ENCODE peak calls at places on chromosomes 6 and 20, in seven cellular contexts. R is iris pigment epithelial cell; A is body of pancreas; G is COR-L47; W is activated CD4-positive, alpha-beta T cell treated with anti-CD3 and anti-CD28 coated beads, Interleukin-2, amount 10 ng/mL, durations not matched to agents 7 days and 5 days; U is CD8-positive, alpha-beta memory T cell; D is HFF-Myc. I is an unnamed sample.

GRCh38 chr6:139847322-139847797 is 472.9 kb upstream of the CITED2 start:
- DNase-seq in R (no peak), A (no peak), G (no peak), W (no peak), U (no peak), D (no peak), I (no peak)

GRCh38 chr6:89475634-89476033 is 42.7 kb downstream of the ANKRD6 start:
- DNase-seq in R (peak; percentile 14), A (no peak), G (no peak), W (peak; percentile 67), U (peak; percentile 5), D (no peak), I (no peak)

GRCh38 chr20:33561981-33562601 is 72.2 kb downstream of the CBFA2T2 start:
- DNase-seq in R (peak; percentile 91), A (peak; percentile 91), G (peak; percentile 98), W (no peak), U (no peak), D (peak; percentile 97), I (no peak)

GRCh38 chr6:49632712-49633111 is 3.9 kb downstream of the RHAG start:
- DNase-seq in R (no peak), A (no peak), G (no peak), W (no peak), U (no peak), D (no peak), I (no peak)

GRCh38 chr6:140542858-140543257 is 1168.4 kb upstream of the CITED2 start:
- DNase-seq in R (no peak), A (no peak), G (peak; percentile 42), W (no peak), U (no peak), D (no peak), I (no peak)

GRCh38 chr6:7632501-7633290 is 42.7 kb downstream of the SNRNP48 start:
- DNase-seq in R (no peak), A (no peak), G (no peak), W (no peak), U (no peak), D (no peak), I (no peak)

GRCh38 chr20:17685168-17685567 is 3.1 kb upstream of the RRBP1 start:
- DNase-seq in R (no peak), A (no peak), G (no peak), W (no peak), U (no peak), D (no peak), I (no peak)

GRCh38 chr6:37922563-37922962 is 103.0 kb downstream of the ZFAND3 start:
- DNase-seq in R (no peak), A (no peak), G (no peak), W (no peak), U (no peak), D (no peak), I (no peak)

GRCh38 chr6:20319520-20320357 is 81.9 kb upstream of the E2F3 start:
- DNase-seq in R (no peak), A (no peak), G (no peak), W (peak; percentile 88), U (peak; percentile 80), D (no peak), I (peak; percentile 53)

GRCh38 chr6:49220293-49220692 is 242.8 kb downstream of the MMUT start:
- DNase-seq in R (no peak), A (no peak), G (no peak), W (no peak), U (no peak), D (no peak), I (no peak)

GRCh38 chr6:54697423-54697822 is 149.1 kb upstream of the FAM83B start:
- DNase-seq in R (no peak), A (no peak), G (peak; percentile 59), W (no peak), U (no peak), D (peak; percentile 25), I (no peak)

GRCh38 chr6:27451660-27452390 is 21.1 kb downstream of the ZNF184 start:
- DNase-seq in R (no peak), A (no peak), G (no peak), W (no peak), U (no peak), D (no peak), I (no peak)

GRCh38 chr6:35360349-35361138 is 18.2 kb downstream of the PPARD start:
- DNase-seq in R (peak; percentile 72), A (peak; percentile 69), G (no peak), W (no peak), U (no peak), D (no peak), I (no peak)

GRCh38 chr6:112231609-112232060 is 22.7 kb downstream of the LAMA4 start:
- DNase-seq in R (peak; percentile 58), A (no peak), G (peak; percentile 60), W (no peak), U (no peak), D (peak; percentile 89), I (no peak)

GRCh38 chr6:101666256-101666655 is 272.7 kb downstream of the GRIK2 start:
- DNase-seq in R (peak; percentile 67), A (no peak), G (peak; percentile 3), W (no peak), U (no peak), D (no peak), I (no peak)

GRCh38 chr6:142871910-142872331 is 73.1 kb downstream of the HIVEP2 start:
- DNase-seq in R (peak; percentile 96), A (peak; percentile 55), G (no peak), W (peak; percentile 68), U (peak; percentile 68), D (peak; percentile 37), I (peak; percentile 59)

GRCh38 chr6:142945446-142946180 is 637 bp upstream of the HIVEP2 start:
- DNase-seq in R (no peak), A (peak; percentile 75), G (no peak), W (peak; percentile 51), U (peak; percentile 69), D (no peak), I (peak; percentile 67)

GRCh38 chr20:23003077-23003476 is 32.0 kb upstream of the SSTR4 start:
- DNase-seq in R (no peak), A (no peak), G (no peak), W (no peak), U (no peak), D (no peak), I (no peak)

GRCh38 chr6:32087574-32088486 is 21.3 kb downstream of the TNXB start:
- DNase-seq in R (peak; percentile 77), A (peak; percentile 87), G (peak; percentile 16), W (peak; percentile 74), U (peak; percentile 41), D (no peak), I (peak; percentile 32)

GRCh38 chr20:57928181-57928967 is 218.6 kb upstream of the PMEPA1 start:
- DNase-seq in R (no peak), A (no peak), G (no peak), W (no peak), U (no peak), D (peak; percentile 39), I (no peak)

GRCh38 chr20:36644032-36644712 is 1.8 kb downstream of the SLA2 start:
- DNase-seq in R (no peak), A (no peak), G (no peak), W (peak; percentile 72), U (peak; percentile 79), D (no peak), I (peak; percentile 26)

GRCh38 chr20:17747431-17747846 is 47.7 kb downstream of the BANF2 start:
- DNase-seq in R (peak; percentile 94), A (peak; percentile 49), G (no peak), W (no peak), U (no peak), D (peak; percentile 66), I (no peak)

GRCh38 chr6:26268659-26269402 is 96.2 kb upstream of the BTN3A2 start:
- DNase-seq in R (peak; percentile 40), A (no peak), G (peak; percentile 66), W (no peak), U (no peak), D (no peak), I (no peak)

GRCh38 chr20:61516398-61517208 is 264.5 kb downstream of the CDH4 start:
- DNase-seq in R (no peak), A (no peak), G (no peak), W (no peak), U (no peak), D (peak; percentile 21), I (no peak)

GRCh38 chr20:60262967-60263603 is 304.9 kb downstream of the CDH26 start:
- DNase-seq in R (no peak), A (peak; percentile 47), G (no peak), W (peak; percentile 58), U (peak; percentile 21), D (no peak), I (peak; percentile 42)

GRCh38 chr6:83168556-83168955 is 24.5 kb downstream of the PGM3 start:
- DNase-seq in R (no peak), A (no peak), G (no peak), W (no peak), U (no peak), D (no peak), I (no peak)